ENCODE peak calls at places on chromosomes 3 and 15, in ten cellular contexts. One of them, this sample, is unnamed.

GRCh38 chr3:40313975-40314860 is 4.7 kb downstream of the EIF1B start:
- DNase-seq in coronary artery: no peak
- DNase-seq in Peyer's patch: no peak
- DNase-seq in psoas muscle: peak; percentile 22
- DNase-seq in GM12878: no peak
- DNase-seq in lung: peak; percentile 32
- DNase-seq in hepatocyte: peak; percentile 53
- DNase-seq in right atrium auricular region: no peak
- DNase-seq in A549: no peak
- DNase-seq in prostate gland: no peak
- DNase-seq in this sample: no peak

GRCh38 chr15:85555875-85556617 is 175.6 kb downstream of the AKAP13 start:
- DNase-seq in GM12878: no peak
- DNase-seq in coronary artery: no peak
- DNase-seq in Peyer's patch: no peak
- DNase-seq in A549: no peak
- DNase-seq in psoas muscle: no peak
- DNase-seq in right atrium auricular region: no peak
- DNase-seq in prostate gland: no peak
- DNase-seq in lung: no peak
- DNase-seq in hepatocyte: no peak
- DNase-seq in this sample: peak; percentile 37

GRCh38 chr15:40340038-40340739 is 550 bp downstream of the CCDC9B start:
- DNase-seq in GM12878: no peak
- DNase-seq in Peyer's patch: no peak
- DNase-seq in A549: no peak
- DNase-seq in psoas muscle: peak; percentile 85
- DNase-seq in right atrium auricular region: peak; percentile 77
- DNase-seq in lung: no peak
- DNase-seq in prostate gland: peak; percentile 69
- DNase-seq in hepatocyte: peak; percentile 65
- DNase-seq in coronary artery: peak; percentile 92
- DNase-seq in this sample: no peak

GRCh38 chr15:30930422-30930821 is 26.7 kb downstream of the FAN1 start:
- DNase-seq in Peyer's patch: no peak
- DNase-seq in coronary artery: no peak
- DNase-seq in prostate gland: no peak
- DNase-seq in lung: no peak
- DNase-seq in hepatocyte: no peak
- DNase-seq in right atrium auricular region: no peak
- DNase-seq in A549: no peak
- DNase-seq in GM12878: no peak
- DNase-seq in psoas muscle: no peak
- DNase-seq in this sample: no peak

GRCh38 chr3:124664804-124665203 is 65.4 kb upstream of the UMPS start:
- DNase-seq in Peyer's patch: no peak
- DNase-seq in lung: no peak
- DNase-seq in GM12878: no peak
- DNase-seq in hepatocyte: peak; percentile 31
- DNase-seq in psoas muscle: no peak
- DNase-seq in prostate gland: no peak
- DNase-seq in A549: no peak
- DNase-seq in coronary artery: no peak
- DNase-seq in right atrium auricular region: no peak
- DNase-seq in this sample: peak; percentile 43

GRCh38 chr3:101928890-101929289 is 79.6 kb downstream of the NFKBIZ start:
- DNase-seq in Peyer's patch: no peak
- DNase-seq in lung: no peak
- DNase-seq in GM12878: no peak
- DNase-seq in prostate gland: no peak
- DNase-seq in right atrium auricular region: no peak
- DNase-seq in psoas muscle: no peak
- DNase-seq in hepatocyte: no peak
- DNase-seq in coronary artery: no peak
- DNase-seq in A549: no peak
- DNase-seq in this sample: no peak

GRCh38 chr3:35739181-35739809 is 100.0 kb downstream of the ARPP21 start:
- DNase-seq in prostate gland: no peak
- DNase-seq in A549: no peak
- DNase-seq in Peyer's patch: no peak
- DNase-seq in lung: no peak
- DNase-seq in psoas muscle: no peak
- DNase-seq in hepatocyte: no peak
- DNase-seq in right atrium auricular region: no peak
- DNase-seq in GM12878: no peak
- DNase-seq in coronary artery: no peak
- DNase-seq in this sample: no peak

GRCh38 chr3:144085964-144086363 is 114.3 kb downstream of the DIPK2A start:
- DNase-seq in psoas muscle: no peak
- DNase-seq in right atrium auricular region: no peak
- DNase-seq in A549: no peak
- DNase-seq in Peyer's patch: no peak
- DNase-seq in GM12878: no peak
- DNase-seq in prostate gland: no peak
- DNase-seq in lung: no peak
- DNase-seq in hepatocyte: peak; percentile 42
- DNase-seq in coronary artery: no peak
- DNase-seq in this sample: peak; percentile 89

GRCh38 chr15:71219646-71220045 is 104.4 kb downstream of the THSD4 start:
- DNase-seq in psoas muscle: no peak
- DNase-seq in right atrium auricular region: no peak
- DNase-seq in A549: no peak
- DNase-seq in prostate gland: no peak
- DNase-seq in Peyer's patch: no peak
- DNase-seq in GM12878: no peak
- DNase-seq in hepatocyte: no peak
- DNase-seq in coronary artery: no peak
- DNase-seq in lung: no peak
- DNase-seq in this sample: no peak

DNA sequence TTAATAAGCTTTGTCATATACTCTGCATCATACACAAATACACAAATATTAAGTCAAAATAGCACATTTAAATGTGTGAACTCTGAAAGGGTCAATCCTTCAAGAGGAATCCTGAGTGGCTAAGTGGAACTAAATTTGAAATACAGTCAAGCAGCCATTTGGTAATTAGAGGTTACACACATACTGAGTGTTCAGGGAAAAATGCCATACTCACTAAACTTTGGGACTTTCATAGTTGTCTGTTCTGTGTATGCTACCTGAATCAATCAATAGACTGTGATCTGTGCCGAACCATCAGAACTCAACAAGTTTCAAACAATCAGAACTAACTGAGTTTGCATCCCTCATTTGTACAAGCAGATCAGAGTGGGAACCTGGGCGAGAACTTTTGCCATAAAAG is 15.3 kb downstream of the ANKRD28 start:
- DNase-seq in GM12878: no peak
- DNase-seq in Peyer's patch: no peak
- DNase-seq in lung: no peak
- DNase-seq in psoas muscle: no peak
- DNase-seq in hepatocyte: no peak
- DNase-seq in right atrium auricular region: no peak
- DNase-seq in A549: no peak
- DNase-seq in coronary artery: no peak
- DNase-seq in prostate gland: no peak
- DNase-seq in this sample: no peak
- H3K4me3 ChIP-seq in GM12878: no peak overlapping the region
- H3K4me3 ChIP-seq in Peyer's patch: no peak overlapping the region
- H3K4me3 ChIP-seq in lung: no peak overlapping the region
- H3K4me3 ChIP-seq in psoas muscle: peak overlapping the region; percentile 37
- H3K4me3 ChIP-seq in hepatocyte: no peak overlapping the region
- H3K4me3 ChIP-seq in right atrium auricular region: no peak overlapping the region
- H3K4me3 ChIP-seq in A549: no peak overlapping the region
- H3K4me3 ChIP-seq in coronary artery: peak overlapping the region; percentile 2
- H3K4me3 ChIP-seq in prostate gland: no peak overlapping the region
- H3K4me3 ChIP-seq in this sample: no peak overlapping the region

GRCh38 chr3:134333522-134334181 is 40.6 kb downstream of the AMOTL2 start:
- DNase-seq in Peyer's patch: no peak
- DNase-seq in lung: no peak
- DNase-seq in GM12878: no peak
- DNase-seq in A549: no peak
- DNase-seq in hepatocyte: peak; percentile 63
- DNase-seq in right atrium auricular region: no peak
- DNase-seq in coronary artery: peak; percentile 78
- DNase-seq in prostate gland: no peak
- DNase-seq in psoas muscle: no peak
- DNase-seq in this sample: no peak
- TF ChIP-seq CTCF in Peyer's patch: no peak
- TF ChIP-seq CTCF in lung: no peak
- TF ChIP-seq CTCF in GM12878: no peak
- TF ChIP-seq CTCF in A549: no peak
- TF ChIP-seq CTCF in hepatocyte: no peak
- TF ChIP-seq CTCF in right atrium auricular region: no peak
- TF ChIP-seq CTCF in coronary artery: no peak
- TF ChIP-seq CTCF in prostate gland: no peak
- TF ChIP-seq CTCF in psoas muscle: no peak
- TF ChIP-seq CTCF in this sample: no peak

GRCh38 chr3:193593666-193594025 is 638 bp downstream of the OPA1 start:
- DNase-seq in psoas muscle: no peak
- DNase-seq in right atrium auricular region: no peak
- DNase-seq in GM12878: no peak
- DNase-seq in lung: no peak
- DNase-seq in A549: peak; percentile 24
- DNase-seq in Peyer's patch: no peak
- DNase-seq in prostate gland: no peak
- DNase-seq in coronary artery: no peak
- DNase-seq in hepatocyte: peak; percentile 40
- DNase-seq in this sample: no peak
- H3K4me3 ChIP-seq in psoas muscle: peak overlapping the region; percentile 94
- H3K4me3 ChIP-seq in right atrium auricular region: peak overlapping the region; percentile 99
- H3K4me3 ChIP-seq in GM12878: peak overlapping the region; percentile 86
- H3K4me3 ChIP-seq in lung: peak overlapping the region; percentile 98
- H3K4me3 ChIP-seq in A549: peak overlapping the region; percentile 68
- H3K4me3 ChIP-seq in Peyer's patch: peak overlapping the region; percentile 57
- H3K4me3 ChIP-seq in prostate gland: peak overlapping the region; percentile 97
- H3K4me3 ChIP-seq in coronary artery: peak overlapping the region; percentile 77
- H3K4me3 ChIP-seq in hepatocyte: peak overlapping the region; percentile 96
- H3K4me3 ChIP-seq in this sample: peak overlapping the region; percentile 72

DNA sequence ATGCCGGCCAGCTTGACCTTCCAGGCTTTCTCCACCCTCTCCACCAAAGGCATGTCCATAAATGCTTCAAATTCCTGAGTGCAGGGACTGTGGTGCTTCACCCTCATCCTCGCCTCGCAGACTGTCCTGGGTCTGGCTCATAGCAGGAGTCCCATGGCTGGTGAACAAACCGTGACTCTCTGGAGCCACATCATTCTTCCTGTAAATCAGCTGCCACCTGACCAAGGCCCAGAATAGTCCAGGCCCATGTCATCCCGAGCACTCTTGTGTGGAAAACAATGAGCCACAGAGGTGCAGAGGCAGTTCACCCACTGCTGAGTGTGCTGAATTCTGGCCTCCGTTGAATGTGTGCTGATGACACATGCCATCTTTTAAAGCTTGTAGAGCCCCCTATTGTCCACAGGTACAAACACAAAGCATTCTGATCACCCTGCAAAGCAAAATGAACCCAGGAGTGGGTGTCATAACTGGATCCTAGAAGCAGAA is 68.6 kb downstream of the ABHD5 start:
- DNase-seq in GM12878: no peak
- DNase-seq in A549: peak; percentile 34
- DNase-seq in lung: no peak
- DNase-seq in hepatocyte: no peak
- DNase-seq in Peyer's patch: no peak
- DNase-seq in right atrium auricular region: no peak
- DNase-seq in prostate gland: no peak
- DNase-seq in psoas muscle: peak; percentile 33
- DNase-seq in coronary artery: no peak
- DNase-seq in this sample: no peak
- TF ChIP-seq CTCF in GM12878: peak; percentile 34
- TF ChIP-seq CTCF in A549: peak; percentile 27
- TF ChIP-seq CTCF in lung: no peak
- TF ChIP-seq CTCF in hepatocyte: peak; percentile 28
- TF ChIP-seq CTCF in Peyer's patch: no peak
- TF ChIP-seq CTCF in right atrium auricular region: no peak
- TF ChIP-seq CTCF in prostate gland: no peak
- TF ChIP-seq CTCF in psoas muscle: no peak
- TF ChIP-seq CTCF in coronary artery: no peak
- TF ChIP-seq CTCF in this sample: peak; percentile 34

GRCh38 chr3:146156801-146157310 is 4.1 kb downstream of the PLOD2 start:
- DNase-seq in prostate gland: peak; percentile 19
- DNase-seq in hepatocyte: no peak
- DNase-seq in GM12878: no peak
- DNase-seq in Peyer's patch: no peak
- DNase-seq in coronary artery: no peak
- DNase-seq in A549: no peak
- DNase-seq in right atrium auricular region: no peak
- DNase-seq in lung: no peak
- DNase-seq in psoas muscle: no peak
- DNase-seq in this sample: peak; percentile 47
- H3K4me3 ChIP-seq in prostate gland: no peak overlapping the region
- H3K4me3 ChIP-seq in hepatocyte: no peak overlapping the region
- H3K4me3 ChIP-seq in GM12878: no peak overlapping the region
- H3K4me3 ChIP-seq in Peyer's patch: no peak overlapping the region
- H3K4me3 ChIP-seq in coronary artery: peak overlapping the region; percentile 85
- H3K4me3 ChIP-seq in A549: peak overlapping the region; percentile 90
- H3K4me3 ChIP-seq in right atrium auricular region: no peak overlapping the region
- H3K4me3 ChIP-seq in lung: no peak overlapping the region
- H3K4me3 ChIP-seq in psoas muscle: peak overlapping the region; percentile 85
- H3K4me3 ChIP-seq in this sample: no peak overlapping the region

GRCh38 chr3:117439812-117440211 is 730.2 kb downstream of the TUSC7 start:
- DNase-seq in coronary artery: no peak
- DNase-seq in GM12878: no peak
- DNase-seq in A549: peak; percentile 1
- DNase-seq in psoas muscle: no peak
- DNase-seq in hepatocyte: no peak
- DNase-seq in lung: no peak
- DNase-seq in Peyer's patch: no peak
- DNase-seq in right atrium auricular region: no peak
- DNase-seq in prostate gland: no peak
- DNase-seq in this sample: no peak
- TF ChIP-seq CTCF in coronary artery: no peak
- TF ChIP-seq CTCF in GM12878: no peak
- TF ChIP-seq CTCF in A549: peak; percentile 28
- TF ChIP-seq CTCF in psoas muscle: peak; percentile 10
- TF ChIP-seq CTCF in hepatocyte: peak; percentile 30
- TF ChIP-seq CTCF in lung: no peak
- TF ChIP-seq CTCF in Peyer's patch: peak; percentile 17
- TF ChIP-seq CTCF in right atrium auricular region: no peak
- TF ChIP-seq CTCF in prostate gland: peak; percentile 17
- TF ChIP-seq CTCF in this sample: peak; percentile 37

DNA sequence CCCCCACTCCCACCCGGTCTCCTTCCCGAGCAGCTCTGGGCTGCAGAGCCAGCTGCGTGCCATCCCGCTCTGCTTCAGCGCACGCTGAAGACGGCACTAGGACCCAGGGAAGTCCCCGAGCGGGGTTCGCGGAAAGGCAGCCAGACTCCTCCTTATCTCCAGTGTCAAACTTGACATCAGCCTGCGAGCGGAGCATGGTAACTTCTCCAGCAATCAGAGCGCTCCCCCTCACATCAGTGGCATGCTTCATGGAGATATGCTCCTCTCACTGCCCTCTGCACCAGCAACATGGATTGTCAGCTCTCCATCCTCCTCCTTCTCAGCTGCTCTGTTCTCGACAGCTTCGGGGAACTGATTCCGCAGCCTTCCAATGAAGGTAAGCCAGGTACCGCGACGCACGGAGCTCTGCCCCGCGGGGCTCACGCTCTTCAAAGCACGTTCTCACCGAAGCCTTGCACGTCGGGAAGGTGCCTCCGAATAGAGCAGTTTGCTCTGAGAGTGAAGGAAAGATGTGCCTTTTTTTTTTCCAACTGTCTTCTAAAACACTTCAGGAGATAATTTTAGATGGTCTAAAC is at the start of gene EPHA3:
- DNase-seq in Peyer's patch: peak; percentile 24
- DNase-seq in right atrium auricular region: peak; percentile 83
- DNase-seq in GM12878: no peak
- DNase-seq in hepatocyte: peak; percentile 73
- DNase-seq in A549: peak; percentile 22
- DNase-seq in psoas muscle: peak; percentile 57
- DNase-seq in lung: peak; percentile 56
- DNase-seq in coronary artery: peak; percentile 86
- DNase-seq in prostate gland: peak; percentile 45
- DNase-seq in this sample: no peak
- H3K4me3 ChIP-seq in Peyer's patch: peak within 1 kb of the TSS; percentile 22
- H3K4me3 ChIP-seq in right atrium auricular region: peak within 1 kb of the TSS; percentile 40
- H3K4me3 ChIP-seq in GM12878: no peak within 1 kb of the TSS
- H3K4me3 ChIP-seq in hepatocyte: peak within 1 kb of the TSS; percentile 53
- H3K4me3 ChIP-seq in A549: peak within 1 kb of the TSS; percentile 35
- H3K4me3 ChIP-seq in psoas muscle: peak within 1 kb of the TSS; percentile 59
- H3K4me3 ChIP-seq in lung: no peak within 1 kb of the TSS
- H3K4me3 ChIP-seq in coronary artery: peak within 1 kb of the TSS; percentile 77
- H3K4me3 ChIP-seq in prostate gland: peak within 1 kb of the TSS; percentile 36
- H3K4me3 ChIP-seq in this sample: peak within 1 kb of the TSS; percentile 38